ENCODE peak calls at places on chromosomes 13 and 19, in four cellular contexts. G, M, A and X are unnamed samples.

GRCh38 chr13:43874512-43875092 is 4.9 kb downstream of the CCDC122 start:
- DNase-seq in G (peak), M (no peak), A (peak), X (peak)

GRCh38 chr13:52848455-52849190 is at the start of gene PCDH8:
- DNase-seq in G (no peak), M (no peak), A (no peak), X (no peak)

GRCh38 chr19:48117515-48118330 is 7.1 kb upstream of the PLA2G4C start:
- DNase-seq in G (no peak), M (no peak), A (no peak), X (no peak)

GRCh38 chr13:52767949-52768516 is 28.4 kb upstream of the CNMD start:
- DNase-seq in G (no peak), M (no peak), A (no peak), X (no peak)

GRCh38 chr13:51361111-51361510 is 21.6 kb downstream of the SERPINE3 start:
- DNase-seq in G (no peak), M (no peak), A (no peak), X (no peak)

GRCh38 chr13:59696229-59696628 is 467.5 kb downstream of the DIAPH3 start:
- DNase-seq in G (no peak), M (no peak), A (no peak), X (no peak)

GRCh38 chr19:2624537-2625091 is 77.9 kb downstream of the GNG7 start:
- DNase-seq in G (no peak), M (no peak), A (peak), X (no peak)

GRCh38 chr19:5147971-5148793 is 179.3 kb downstream of the KDM4B start:
- DNase-seq in G (no peak), M (no peak), A (no peak), X (no peak)

GRCh38 chr13:110390572-110390971 is 83.5 kb downstream of the COL4A2 start:
- DNase-seq in G (peak), M (no peak), A (no peak), X (no peak)

GRCh38 chr13:103351035-103351828 is 285.0 kb upstream of the SLC10A2 start:
- DNase-seq in G (no peak), M (no peak), A (no peak), X (no peak)

GRCh38 chr19:46283771-46284170 is 13.1 kb upstream of the HIF3A start:
- DNase-seq in G (no peak), M (no peak), A (no peak), X (no peak)
- TF ChIP-seq ELK1 in G (no peak), M (no peak), A (no peak), X (no peak)

GRCh38 chr19:19062454-19063182 is 1.2 kb upstream of the SLC25A42 start:
- DNase-seq in G (peak), M (no peak), A (peak), X (peak)
- TF ChIP-seq ELK1 in G (no peak), M (no peak), A (no peak), X (no peak)

GRCh38 chr13:79647518-79647917 is 166.6 kb downstream of the NDFIP2 start:
- DNase-seq in G (no peak), M (no peak), A (no peak), X (no peak)
- TF ChIP-seq ELK1 in G (no peak), M (no peak), A (no peak), X (no peak)

GRCh38 chr19:41299755-41300089 is 10.2 kb upstream of the CCDC97 start:
- DNase-seq in G (peak), M (no peak), A (no peak), X (no peak)
- TF ChIP-seq ELK1 in G (no peak), M (no peak), A (no peak), X (no peak)

GRCh38 chr13:62611343-62611742 is 1195.7 kb upstream of the PCDH20 start:
- DNase-seq in G (no peak), M (no peak), A (no peak), X (no peak)

DNA sequence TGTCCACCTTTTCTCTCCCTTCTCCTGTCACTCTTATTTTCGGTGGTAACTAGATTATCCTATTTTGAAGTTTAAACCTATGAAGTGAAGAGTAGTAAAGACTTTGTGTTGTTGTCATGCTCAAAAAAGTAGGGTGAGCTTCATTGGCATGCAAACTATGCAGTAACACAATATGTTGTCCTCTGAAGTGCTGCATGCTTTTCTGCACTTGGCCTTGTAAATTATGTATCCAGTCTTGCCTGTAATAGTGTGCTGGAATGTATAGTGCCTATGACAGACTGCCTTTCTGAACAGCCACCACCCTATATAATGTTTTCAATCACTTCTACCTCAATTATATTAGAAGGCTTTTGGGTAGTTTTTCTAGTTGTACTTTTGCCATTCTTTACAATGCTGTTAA is 1198.2 kb upstream of the PCDH20 start:
- DNase-seq in G (no peak), M (no peak), A (no peak), X (no peak)
- TF ChIP-seq ELK1 in G (no peak), M (no peak), A (no peak), X (no peak)

GRCh38 chr13:97853550-97853949 is 99.9 kb upstream of the IPO5 start:
- DNase-seq in G (peak), M (no peak), A (no peak), X (no peak)
- TF ChIP-seq ELK1 in G (no peak), M (no peak), A (no peak), X (no peak)